ENCODE peak calls at places on chromosome 10, in four cellular contexts. Z is GM23338, Y is body of pancreas, T is K562. J is an unnamed sample.

GRCh38 chr10:97280783-97281182 is 11.7 kb downstream of the ARHGAP19 start:
- DNase-seq in Z (no peak), Y (no peak), T (no peak), J (no peak)

GRCh38 chr10:130655313-130656186 is 519.4 kb downstream of the GLRX3 start:
- DNase-seq in Z (no peak), Y (no peak), T (peak; percentile 10), J (no peak)

GRCh38 chr10:102121739-102122372 is 1.7 kb upstream of the LDB1 start:
- DNase-seq in Z (peak; percentile 79), Y (no peak), T (no peak), J (no peak)

GRCh38 chr10:101031796-101032636 is 982 bp downstream of the SFXN3 start:
- DNase-seq in Z (peak; percentile 84), Y (peak; percentile 70), T (no peak), J (peak; percentile 70)

GRCh38 chr10:96301616-96302015 is 2.6 kb upstream of the DNTT start:
- DNase-seq in Z (no peak), Y (no peak), T (no peak), J (no peak)

GRCh38 chr10:23359692-23360380 is 15.2 kb upstream of the C10orf67 start:
- DNase-seq in Z (no peak), Y (no peak), T (no peak), J (no peak)

GRCh38 chr10:78203915-78204818 is 170.5 kb downstream of the RPS24 start:
- DNase-seq in Z (no peak), Y (peak; percentile 53), T (no peak), J (no peak)

GRCh38 chr10:131656009-131656408 is 244.8 kb upstream of the PPP2R2D start:
- DNase-seq in Z (no peak), Y (no peak), T (no peak), J (no peak)

GRCh38 chr10:37478381-37478780 is 353.0 kb downstream of the ANKRD30A start:
- DNase-seq in Z (no peak), Y (no peak), T (no peak), J (no peak)

GRCh38 chr10:114519756-114520288 is 115.5 kb upstream of the AFAP1L2 start:
- DNase-seq in Z (no peak), Y (no peak), T (no peak), J (no peak)

GRCh38 chr10:45308707-45309106 is 6.7 kb downstream of the OR13A1 start:
- DNase-seq in Z (peak; percentile 52), Y (peak; percentile 19), T (no peak), J (no peak)

GRCh38 chr10:124721295-124722052 is 22.7 kb downstream of the FAM53B start:
- DNase-seq in Z (no peak), Y (peak; percentile 31), T (no peak), J (no peak)

GRCh38 chr10:104447331-104447730 is 93.7 kb downstream of the CFAP58 start:
- DNase-seq in Z (no peak), Y (no peak), T (no peak), J (no peak)

GRCh38 chr10:50605280-50606270 is 18.2 kb downstream of the SGMS1 start:
- DNase-seq in Z (no peak), Y (peak; percentile 81), T (no peak), J (no peak)

GRCh38 chr10:80272793-80273522 is 16.5 kb downstream of the MAT1A start:
- DNase-seq in Z (no peak), Y (peak; percentile 87), T (peak; percentile 70), J (no peak)

GRCh38 chr10:94205370-94205930 is 157.3 kb downstream of the NOC3L start:
- DNase-seq in Z (no peak), Y (peak; percentile 56), T (no peak), J (no peak)

GRCh38 chr10:97974526-97975525 is 55.6 kb downstream of the CRTAC1 start:
- DNase-seq in Z (peak; percentile 65), Y (no peak), T (no peak), J (no peak)

GRCh38 chr10:1774796-1775195 is 37.5 kb upstream of the ADARB2 start:
- DNase-seq in Z (peak; percentile 74), Y (no peak), T (no peak), J (no peak)

GRCh38 chr10:132606536-132607316 is 69.1 kb downstream of the INPP5A start:
- DNase-seq in Z (no peak), Y (peak; percentile 40), T (no peak), J (no peak)

GRCh38 chr10:69797959-69798358 is 3.7 kb upstream of the COL13A1 start:
- DNase-seq in Z (no peak), Y (no peak), T (no peak), J (no peak)

GRCh38 chr10:95755511-95756004 is 405 bp upstream of the ENTPD1 start:
- DNase-seq in Z (peak; percentile 83), Y (peak; percentile 29), T (no peak), J (no peak)

GRCh38 chr10:36253731-36254130 is 611.6 kb upstream of the FZD8 start:
- DNase-seq in Z (no peak), Y (no peak), T (no peak), J (no peak)

GRCh38 chr10:91006001-91006751 is 85.3 kb upstream of the ANKRD1 start:
- DNase-seq in Z (peak; percentile 54), Y (peak; percentile 63), T (peak; percentile 45), J (no peak)

DNA sequence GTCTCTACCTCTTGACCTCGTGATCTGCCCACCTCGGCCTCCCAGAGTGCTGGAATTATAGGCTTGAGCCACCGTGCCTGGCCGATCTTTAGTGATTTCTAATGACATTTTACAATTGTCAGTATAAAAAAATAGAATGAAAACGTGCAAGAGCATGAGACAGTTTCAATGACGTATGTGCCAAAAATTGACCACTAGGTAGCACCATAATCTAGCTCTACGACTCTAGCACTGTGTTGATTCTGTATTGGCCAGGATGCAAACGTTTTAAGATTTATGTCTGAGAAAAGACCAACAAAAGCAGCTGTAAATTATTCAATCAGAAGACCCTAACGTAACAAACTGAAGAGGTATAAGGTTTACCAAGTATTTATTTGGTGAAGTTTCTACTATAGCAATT is 25.4 kb upstream of the EXOC6 start:
- DNase-seq in Z (no peak), Y (no peak), T (no peak), J (no peak)
- TF ChIP-seq CTCF in Z (peak; percentile 51), Y (no peak), T (no peak), J (no peak)

DNA sequence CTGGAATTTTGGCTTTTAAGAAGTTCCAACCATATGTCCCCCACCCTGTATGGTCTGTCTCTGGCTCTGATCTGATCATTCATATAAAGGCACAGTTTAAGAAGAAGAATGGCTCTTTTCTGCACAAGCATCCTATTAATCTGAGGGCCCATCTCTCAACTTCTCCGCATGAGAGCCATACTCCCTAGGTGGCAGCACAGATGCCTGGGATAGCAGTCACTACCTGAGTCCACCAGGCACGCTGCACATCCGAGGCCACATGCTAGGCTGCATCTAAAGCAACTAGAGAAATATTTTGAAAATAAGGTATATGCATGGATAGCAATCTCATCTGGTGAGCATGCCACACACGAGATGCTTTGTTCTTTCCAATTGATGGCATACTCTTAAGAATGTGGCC is 565.5 kb downstream of the PARD3 start:
- DNase-seq in Z (peak; percentile 63), Y (no peak), T (no peak), J (no peak)
- TF ChIP-seq CTCF in Z (peak; percentile 63), Y (no peak), T (no peak), J (no peak)

GRCh38 chr10:29598861-29599311 is 35.9 kb downstream of the SVIL start:
- DNase-seq in Z (no peak), Y (no peak), T (no peak), J (no peak)
- TF ChIP-seq CTCF in Z (no peak), Y (no peak), T (no peak), J (no peak)

DNA sequence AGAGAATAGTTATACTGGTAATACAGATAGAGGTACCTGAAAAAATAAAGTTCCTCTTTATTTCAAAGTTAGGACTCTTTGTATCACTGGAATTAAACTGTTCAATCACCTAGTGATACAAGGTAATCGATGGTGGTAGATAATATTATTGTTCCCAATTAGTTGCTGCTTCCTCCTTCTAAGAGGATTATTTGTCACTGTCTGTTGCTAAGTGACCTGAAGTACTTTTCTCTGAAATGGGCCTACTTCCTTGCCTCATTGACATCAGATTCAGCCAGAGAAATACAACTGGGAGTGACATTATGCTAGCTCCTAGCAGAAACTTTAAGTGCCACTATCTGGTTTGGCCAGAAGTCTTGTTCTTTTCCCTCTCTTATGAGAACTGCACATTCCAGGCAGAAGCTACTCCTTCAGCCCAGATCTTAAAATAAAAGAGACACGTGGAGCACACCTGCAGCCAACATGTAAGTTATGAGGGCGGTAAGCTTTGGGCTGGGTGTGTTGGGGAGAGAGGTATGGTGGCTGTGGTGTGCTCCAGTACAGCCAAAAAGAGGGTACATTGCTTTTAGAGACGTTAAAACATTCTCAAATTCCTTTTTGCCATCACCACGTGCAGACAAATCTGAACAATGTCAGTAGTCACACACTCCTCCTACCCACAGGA is 54.8 kb downstream of the MINDY3 start:
- DNase-seq in Z (no peak), Y (no peak), T (no peak), J (no peak)
- TF ChIP-seq CTCF in Z (no peak), Y (no peak), T (no peak), J (no peak)

GRCh38 chr10:89389254-89389653 is 3.2 kb upstream of the IFIT1 start:
- DNase-seq in Z (peak; percentile 66), Y (no peak), T (no peak), J (no peak)
- TF ChIP-seq CTCF in Z (peak; percentile 74), Y (peak; percentile 12), T (peak; percentile 30), J (no peak)